ENCODE peak calls at places on chromosomes 13 and 19, in five cellular contexts. P, N, Q, O and R are unnamed samples.

GRCh38 chr13:82165396-82166174 is 1716.7 kb downstream of the SLITRK1 start:
- DNase-seq in P (no peak), N (no peak), Q (no peak), O (no peak), R (no peak)

GRCh38 chr19:39867133-39867532 is 21.0 kb upstream of the FBL start:
- DNase-seq in P (no peak), N (no peak), Q (no peak), O (no peak), R (no peak)

GRCh38 chr13:42660367-42660965 is 86.5 kb downstream of the TNFSF11 start:
- DNase-seq in P (no peak), N (peak; percentile 33), Q (no peak), O (peak; percentile 52), R (no peak)

GRCh38 chr19:5999693-6000092 is 21.8 kb upstream of the RANBP3 start:
- DNase-seq in P (no peak), N (no peak), Q (no peak), O (no peak), R (no peak)

GRCh38 chr19:11078893-11079292 is 10.4 kb upstream of the LDLR start:
- DNase-seq in P (no peak), N (no peak), Q (no peak), O (no peak), R (no peak)

GRCh38 chr19:50725932-50726230 is 2.7 kb downstream of the CLEC11A start:
- DNase-seq in P (no peak), N (no peak), Q (no peak), O (no peak), R (no peak)

GRCh38 chr19:35712529-35712909 is 5.3 kb upstream of the KMT2B start:
- DNase-seq in P (no peak), N (no peak), Q (no peak), O (no peak), R (no peak)

GRCh38 chr19:32397736-32398135 is 7.8 kb upstream of the DPY19L3 start:
- DNase-seq in P (no peak), N (peak; percentile 82), Q (no peak), O (peak; percentile 89), R (no peak)

GRCh38 chr19:15859187-15859586 is 38.7 kb downstream of the CYP4F2 start:
- DNase-seq in P (no peak), N (no peak), Q (no peak), O (no peak), R (no peak)

GRCh38 chr19:4935449-4935848 is 26.1 kb downstream of the UHRF1 start:
- DNase-seq in P (no peak), N (no peak), Q (no peak), O (no peak), R (no peak)

GRCh38 chr19:55319786-55320185 is 5.4 kb downstream of the TMEM150B start:
- DNase-seq in P (peak; percentile 83), N (peak; percentile 36), Q (no peak), O (peak; percentile 61), R (no peak)

GRCh38 chr13:72379581-72379980 is 347.8 kb downstream of the MZT1 start:
- DNase-seq in P (no peak), N (no peak), Q (no peak), O (no peak), R (no peak)

GRCh38 chr13:78606471-78607408 is 3.4 kb upstream of the POU4F1 start:
- DNase-seq in P (peak; percentile 53), N (no peak), Q (no peak), O (no peak), R (no peak)

DNA sequence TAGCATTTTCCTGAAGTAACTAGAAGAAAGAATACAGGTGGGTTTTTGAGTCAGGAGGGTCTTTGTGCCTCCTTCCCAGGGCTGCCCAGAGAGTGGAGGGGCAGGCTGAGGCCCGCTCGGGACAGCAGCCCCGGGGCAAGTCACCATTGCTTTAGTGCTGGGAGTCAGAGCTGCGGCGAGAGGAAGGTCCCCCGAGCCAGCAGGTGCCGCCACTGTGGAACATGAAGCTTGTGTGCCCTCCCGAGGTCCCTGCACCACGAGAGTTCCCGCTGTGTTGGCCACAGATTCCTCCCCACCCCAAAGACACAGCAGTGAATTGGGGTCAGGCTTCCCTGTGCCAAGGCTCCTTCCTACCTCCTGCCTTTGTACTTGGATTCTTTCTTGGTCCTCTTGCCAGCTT is 50.9 kb upstream of the TEX29 start:
- DNase-seq in P (no peak), N (no peak), Q (no peak), O (no peak), R (no peak)
- TF ChIP-seq CTCF in P (no peak), N (no peak), Q (no peak), O (no peak), R (no peak)

GRCh38 chr13:30109471-30110135 is 197.7 kb downstream of the KATNAL1 start:
- DNase-seq in P (no peak), N (no peak), Q (no peak), O (no peak), R (no peak)

GRCh38 chr13:30112602-30113435 is 194.5 kb downstream of the KATNAL1 start:
- DNase-seq in P (peak; percentile 89), N (peak; percentile 96), Q (peak; percentile 83), O (peak; percentile 94), R (peak; percentile 78)

GRCh38 chr13:30113531-30113930 is 193.8 kb downstream of the KATNAL1 start:
- DNase-seq in P (no peak), N (peak; percentile 39), Q (no peak), O (no peak), R (no peak)

GRCh38 chr13:30110301-30111070 is 196.9 kb downstream of the KATNAL1 start:
- DNase-seq in P (peak; percentile 23), N (peak; percentile 44), Q (no peak), O (peak; percentile 57), R (no peak)

GRCh38 chr13:30111810-30112209 is 195.5 kb downstream of the KATNAL1 start:
- DNase-seq in P (no peak), N (no peak), Q (peak; percentile 34), O (peak; percentile 19), R (peak; percentile 41)
- TF ChIP-seq CTCF in P (no peak), N (peak; percentile 34), Q (no peak), O (peak; percentile 11), R (no peak)

DNA sequence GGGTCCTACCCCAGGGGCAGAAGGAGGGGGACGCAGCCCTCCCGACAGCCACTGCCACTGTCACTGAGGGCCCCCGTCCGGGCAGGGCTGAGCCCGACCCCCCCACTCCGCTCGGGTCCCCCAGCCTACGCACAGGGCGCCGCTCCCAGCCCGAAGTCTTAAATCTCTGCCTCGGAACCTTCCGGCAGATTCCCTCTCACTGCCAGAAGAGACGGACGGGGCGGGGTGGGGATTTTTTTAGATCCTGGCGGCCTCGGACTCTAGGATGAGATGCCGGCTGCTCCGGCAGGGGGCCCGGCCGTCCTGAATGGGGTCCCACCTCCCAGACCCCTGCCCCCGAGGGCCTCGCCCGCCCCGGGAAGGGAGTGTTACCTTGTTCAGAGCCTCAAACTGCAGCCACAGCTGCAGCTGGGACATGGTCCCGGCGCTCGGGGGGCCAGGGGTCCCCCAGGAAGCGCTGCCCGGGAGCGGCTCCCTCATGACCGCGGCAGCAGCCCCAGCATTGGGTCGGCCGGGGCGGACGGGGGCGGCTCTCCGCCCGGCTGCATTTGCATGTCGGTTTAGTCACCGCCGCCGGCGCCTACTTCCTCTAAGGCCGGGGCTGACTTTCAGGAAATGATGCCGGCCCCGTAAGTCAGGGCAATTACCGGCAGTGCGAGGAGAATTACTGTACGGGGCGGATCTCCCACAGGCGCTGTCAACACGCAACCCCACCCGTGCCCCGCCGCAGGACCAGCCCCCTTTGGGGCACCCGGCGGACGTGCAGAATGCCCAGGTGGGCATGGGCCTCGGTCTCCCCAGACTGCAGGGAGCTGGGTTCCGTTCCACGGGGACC is 28.1 kb downstream of the GPX4 start:
- DNase-seq in P (peak; percentile 54), N (peak; percentile 89), Q (peak; percentile 81), O (peak; percentile 97), R (peak; percentile 89)
- TF ChIP-seq CTCF in P (no peak), N (no peak), Q (no peak), O (peak; percentile 10), R (no peak)

DNA sequence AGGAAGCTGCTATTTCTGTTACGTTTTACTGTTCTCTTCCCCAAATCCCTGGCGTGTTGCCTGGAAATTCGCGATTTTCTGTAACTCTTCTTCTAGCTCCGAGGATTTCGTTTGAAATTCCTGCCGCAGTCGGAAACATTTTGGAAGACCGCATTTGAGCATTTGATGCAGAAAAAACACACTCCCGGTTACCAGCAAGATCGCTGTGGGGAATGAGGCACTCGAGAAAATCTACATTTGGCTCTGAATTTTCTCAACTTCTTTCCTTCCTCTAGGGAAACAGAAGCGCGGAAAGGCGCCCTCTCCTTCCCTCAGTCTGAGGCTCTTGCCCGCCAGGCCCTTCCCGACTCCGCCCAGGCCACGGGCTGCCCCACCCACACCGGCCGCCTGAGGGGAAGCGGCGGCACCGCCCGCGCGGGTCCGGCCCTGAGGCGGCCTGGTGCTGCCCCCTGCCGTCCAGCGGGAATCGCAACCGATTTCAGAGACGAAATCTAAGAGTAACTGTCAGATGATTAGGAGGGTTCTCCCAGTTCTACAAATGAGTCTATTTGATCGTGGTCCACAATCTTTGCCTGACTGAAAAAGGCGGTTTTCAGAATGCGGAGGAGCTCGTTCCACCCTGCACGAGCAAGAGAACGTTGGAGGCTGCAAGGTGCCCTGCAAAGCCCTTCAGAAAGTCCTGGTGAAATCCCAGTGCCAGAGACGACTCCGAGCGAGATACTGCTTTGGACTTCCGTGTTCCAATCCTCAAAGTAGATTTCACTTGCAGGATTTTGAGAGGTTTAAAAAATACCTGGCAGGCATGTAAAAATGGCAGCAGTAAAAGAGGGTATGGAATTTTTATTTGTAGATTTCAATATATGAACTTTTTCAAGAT is 18.4 kb upstream of the TUBGCP3 start:
- DNase-seq in P (peak; percentile 98), N (peak; percentile 84), Q (peak; percentile 82), O (peak; percentile 97), R (peak; percentile 95)
- TF ChIP-seq CTCF in P (peak; percentile 96), N (peak; percentile 73), Q (peak; percentile 38), O (peak; percentile 88), R (peak; percentile 90)